ENCODE peak calls at places on chromosomes 7 and 10, in six cellular contexts. One of them, this sample, is unnamed. For H3K4me1, the result is how much of the 10 kb centered on the place peaks cover.

GRCh38 chr10:78448470-78448869 is 414.8 kb downstream of the RPS24 start:
- DNase-seq in cardiac muscle cell: no peak
- DNase-seq in body of pancreas: no peak
- DNase-seq in right cardiac atrium: no peak
- DNase-seq in endodermal cell: no peak
- DNase-seq in H1: no peak
- DNase-seq in this sample: no peak

GRCh38 chr10:73576178-73576889 is 14.8 kb downstream of the USP54 start:
- DNase-seq in cardiac muscle cell: peak
- DNase-seq in body of pancreas: peak
- DNase-seq in right cardiac atrium: no peak
- DNase-seq in endodermal cell: no peak
- DNase-seq in H1: no peak
- DNase-seq in this sample: no peak

GRCh38 chr10:8767616-8768015 is 713.1 kb downstream of the GATA3 start:
- DNase-seq in cardiac muscle cell: no peak
- DNase-seq in body of pancreas: no peak
- DNase-seq in right cardiac atrium: no peak
- DNase-seq in endodermal cell: no peak
- DNase-seq in H1: no peak
- DNase-seq in this sample: no peak

GRCh38 chr10:116765549-116766162 is 23.3 kb upstream of the HSPA12A start:
- DNase-seq in cardiac muscle cell: peak
- DNase-seq in body of pancreas: peak
- DNase-seq in right cardiac atrium: no peak
- DNase-seq in endodermal cell: no peak
- DNase-seq in H1: no peak
- DNase-seq in this sample: no peak

GRCh38 chr10:74067373-74068370 is 69.8 kb downstream of the VCL start:
- DNase-seq in cardiac muscle cell: peak
- DNase-seq in body of pancreas: no peak
- DNase-seq in right cardiac atrium: no peak
- DNase-seq in endodermal cell: no peak
- DNase-seq in H1: no peak
- DNase-seq in this sample: no peak

GRCh38 chr10:33799281-33799943 is 464.9 kb upstream of the NRP1 start:
- DNase-seq in cardiac muscle cell: peak
- DNase-seq in body of pancreas: peak
- DNase-seq in right cardiac atrium: no peak
- DNase-seq in endodermal cell: no peak
- DNase-seq in H1: no peak
- DNase-seq in this sample: no peak

GRCh38 chr7:55055479-55055878 is 36.7 kb downstream of the EGFR start:
- DNase-seq in cardiac muscle cell: peak
- DNase-seq in body of pancreas: no peak
- DNase-seq in right cardiac atrium: no peak
- DNase-seq in endodermal cell: no peak
- DNase-seq in H1: no peak
- DNase-seq in this sample: no peak

GRCh38 chr10:61042533-61042932 is 98.5 kb upstream of the RHOBTB1 start:
- DNase-seq in cardiac muscle cell: no peak
- DNase-seq in body of pancreas: no peak
- DNase-seq in right cardiac atrium: no peak
- DNase-seq in endodermal cell: no peak
- DNase-seq in H1: no peak
- DNase-seq in this sample: no peak

GRCh38 chr7:41779918-41780317 is 77.0 kb upstream of the INHBA start:
- DNase-seq in cardiac muscle cell: peak
- DNase-seq in body of pancreas: no peak
- DNase-seq in right cardiac atrium: no peak
- DNase-seq in endodermal cell: no peak
- DNase-seq in H1: no peak
- DNase-seq in this sample: no peak

DNA sequence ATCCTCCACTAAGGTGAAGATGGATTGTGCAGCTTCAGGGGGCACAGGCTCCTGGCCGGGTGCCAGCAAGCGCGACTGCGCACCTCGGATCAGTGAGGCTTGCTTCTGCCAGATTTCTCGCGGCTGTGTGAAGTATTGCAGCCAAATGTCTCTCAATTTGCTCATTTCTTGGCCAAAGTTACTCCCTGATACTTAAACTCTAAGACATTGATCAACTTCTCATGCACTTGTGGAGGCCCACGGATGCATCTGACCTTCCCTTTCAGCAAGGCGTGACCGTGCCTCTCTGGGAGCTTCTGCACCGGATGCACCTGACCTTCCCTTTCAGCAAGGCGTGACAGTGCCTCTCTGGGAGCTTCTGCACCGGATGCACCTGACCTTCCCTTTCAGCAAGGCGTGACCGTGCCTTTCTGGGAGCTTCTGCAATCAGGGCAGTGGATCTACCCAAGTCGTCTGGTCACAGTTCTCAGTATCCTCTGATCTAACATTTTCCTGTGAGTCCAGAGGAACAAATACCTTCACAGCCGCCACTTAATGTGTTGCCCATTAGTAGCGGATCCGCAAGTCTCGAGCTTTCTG is 248.3 kb downstream of the ADARB2 start:
- DNase-seq in cardiac muscle cell: no peak
- DNase-seq in body of pancreas: no peak
- DNase-seq in right cardiac atrium: no peak
- DNase-seq in endodermal cell: no peak
- DNase-seq in H1: no peak
- DNase-seq in this sample: no peak
- H3K27ac ChIP-seq in cardiac muscle cell: no peak
- H3K27ac ChIP-seq in body of pancreas: no peak
- H3K27ac ChIP-seq in right cardiac atrium: no peak
- H3K27ac ChIP-seq in endodermal cell: no peak
- H3K27ac ChIP-seq in H1: no peak
- H3K27ac ChIP-seq in this sample: no peak

GRCh38 chr7:47331179-47331565 is 250.7 kb downstream of the TNS3 start:
- DNase-seq in cardiac muscle cell: no peak
- DNase-seq in body of pancreas: no peak
- DNase-seq in right cardiac atrium: no peak
- DNase-seq in endodermal cell: no peak
- DNase-seq in H1: no peak
- DNase-seq in this sample: no peak

GRCh38 chr7:47333959-47334358 is 248.0 kb downstream of the TNS3 start:
- DNase-seq in cardiac muscle cell: no peak
- DNase-seq in body of pancreas: no peak
- DNase-seq in right cardiac atrium: no peak
- DNase-seq in endodermal cell: peak
- DNase-seq in H1: no peak
- DNase-seq in this sample: no peak

GRCh38 chr7:47333131-47333887 is 248.6 kb downstream of the TNS3 start:
- DNase-seq in cardiac muscle cell: no peak
- DNase-seq in body of pancreas: no peak
- DNase-seq in right cardiac atrium: no peak
- DNase-seq in endodermal cell: no peak
- DNase-seq in H1: no peak
- DNase-seq in this sample: no peak

GRCh38 chr7:47332213-47332612 is 249.7 kb downstream of the TNS3 start:
- DNase-seq in cardiac muscle cell: no peak
- DNase-seq in body of pancreas: no peak
- DNase-seq in right cardiac atrium: no peak
- DNase-seq in endodermal cell: peak
- DNase-seq in H1: no peak
- DNase-seq in this sample: no peak

GRCh38 chr7:47332681-47333080 is 249.2 kb downstream of the TNS3 start:
- DNase-seq in cardiac muscle cell: no peak
- DNase-seq in body of pancreas: no peak
- DNase-seq in right cardiac atrium: no peak
- DNase-seq in endodermal cell: peak
- DNase-seq in H1: no peak
- DNase-seq in this sample: no peak
- H3K4me1 ChIP-seq in cardiac muscle cell: under half
- H3K4me1 ChIP-seq in body of pancreas: under half
- H3K4me1 ChIP-seq in right cardiac atrium: under half
- H3K4me1 ChIP-seq in endodermal cell: under half
- H3K4me1 ChIP-seq in H1: under half
- H3K4me1 ChIP-seq in this sample: half or more

DNA sequence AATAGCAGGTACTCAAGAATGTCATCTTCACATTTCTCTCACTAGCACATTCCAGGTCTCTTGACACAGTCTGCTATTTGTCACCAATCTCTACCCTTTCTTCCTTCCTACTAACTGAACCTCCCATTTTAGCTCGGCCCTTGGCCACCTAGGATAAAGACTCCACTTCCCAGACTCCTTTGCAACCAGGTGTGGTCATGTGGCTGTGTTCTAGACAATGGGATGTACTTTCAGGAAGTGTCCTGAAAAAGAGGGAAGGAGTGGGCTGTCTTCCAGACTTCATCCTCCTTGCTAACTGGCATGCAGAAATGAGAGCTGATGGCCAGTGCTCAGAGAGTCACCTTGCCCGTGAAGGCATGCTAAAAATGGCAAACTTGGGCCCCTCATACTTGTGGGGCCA is 139.2 kb downstream of the AMPH start:
- DNase-seq in cardiac muscle cell: no peak
- DNase-seq in body of pancreas: no peak
- DNase-seq in right cardiac atrium: no peak
- DNase-seq in endodermal cell: peak
- DNase-seq in H1: no peak
- DNase-seq in this sample: no peak
- H3K27ac ChIP-seq in cardiac muscle cell: no peak
- H3K27ac ChIP-seq in body of pancreas: no peak
- H3K27ac ChIP-seq in right cardiac atrium: no peak
- H3K27ac ChIP-seq in endodermal cell: no peak
- H3K27ac ChIP-seq in H1: no peak
- H3K27ac ChIP-seq in this sample: no peak

DNA sequence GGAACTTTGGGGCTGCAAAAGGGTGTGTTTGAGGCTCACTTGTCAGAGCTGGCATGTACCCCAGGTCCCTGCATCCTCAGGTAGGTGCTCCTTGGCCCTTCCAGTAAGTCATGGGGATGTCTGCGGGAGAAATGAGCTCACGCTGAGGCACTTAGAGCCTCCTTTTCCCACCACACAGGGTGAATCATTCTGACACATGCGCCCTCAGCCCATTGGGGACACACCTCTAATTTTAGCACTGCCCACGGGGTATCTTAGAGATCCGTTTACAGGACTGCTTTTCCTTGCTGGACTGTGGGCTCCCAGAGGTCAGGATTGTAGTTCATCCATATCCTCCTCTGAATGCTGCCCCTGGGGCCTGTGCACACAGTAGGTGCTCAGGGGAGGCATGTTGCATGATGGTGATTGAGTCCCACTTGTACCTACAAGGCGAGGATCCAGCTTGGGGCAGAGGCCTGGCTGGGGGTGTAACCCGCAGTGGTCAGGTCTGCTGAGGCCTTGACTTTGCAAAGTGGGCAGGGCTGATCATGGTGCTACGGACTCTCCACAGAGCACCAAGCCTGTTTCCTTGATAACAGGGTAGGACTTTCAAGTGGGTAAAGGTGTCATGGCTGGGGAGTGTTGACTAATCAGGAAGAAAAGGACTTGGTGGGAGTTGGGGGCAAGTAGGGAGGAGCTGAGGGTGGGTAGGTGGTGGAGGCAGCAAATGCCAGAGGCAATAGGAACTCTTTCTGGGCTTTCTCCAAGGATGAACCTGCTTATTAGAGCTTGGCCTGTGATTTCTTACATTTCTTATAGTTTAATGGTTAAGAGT is 5.8 kb downstream of the TSPAN15 start:
- DNase-seq in cardiac muscle cell: no peak
- DNase-seq in body of pancreas: no peak
- DNase-seq in right cardiac atrium: no peak
- DNase-seq in endodermal cell: peak
- DNase-seq in H1: no peak
- DNase-seq in this sample: no peak
- H3K4me1 ChIP-seq in cardiac muscle cell: half or more
- H3K4me1 ChIP-seq in body of pancreas: under half
- H3K4me1 ChIP-seq in right cardiac atrium: under half
- H3K4me1 ChIP-seq in endodermal cell: under half
- H3K4me1 ChIP-seq in H1: under half
- H3K4me1 ChIP-seq in this sample: half or more

DNA sequence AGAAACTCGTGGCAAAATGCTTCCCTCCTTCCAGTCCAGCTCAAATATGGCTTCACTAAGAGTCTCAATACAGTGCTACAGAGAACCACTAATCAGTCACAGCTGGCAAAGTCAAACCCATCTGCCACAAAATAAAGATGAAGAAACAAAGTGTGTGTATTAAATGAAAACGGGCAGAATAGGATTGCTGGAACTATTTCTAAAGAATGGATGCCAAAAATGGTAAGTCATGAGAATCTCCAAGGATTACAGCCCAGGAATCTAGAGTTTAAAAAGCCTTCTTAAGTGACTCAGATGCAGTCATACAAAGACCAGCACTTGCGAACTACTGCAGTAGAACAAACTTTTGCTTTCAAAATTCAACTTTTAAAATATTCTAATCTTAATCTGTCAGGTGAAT is 61.9 kb downstream of the CACUL1 start:
- DNase-seq in cardiac muscle cell: peak
- DNase-seq in body of pancreas: no peak
- DNase-seq in right cardiac atrium: no peak
- DNase-seq in endodermal cell: no peak
- DNase-seq in H1: no peak
- DNase-seq in this sample: no peak
- H3K27ac ChIP-seq in cardiac muscle cell: no peak
- H3K27ac ChIP-seq in body of pancreas: no peak
- H3K27ac ChIP-seq in right cardiac atrium: no peak
- H3K27ac ChIP-seq in endodermal cell: no peak
- H3K27ac ChIP-seq in H1: no peak
- H3K27ac ChIP-seq in this sample: no peak

DNA sequence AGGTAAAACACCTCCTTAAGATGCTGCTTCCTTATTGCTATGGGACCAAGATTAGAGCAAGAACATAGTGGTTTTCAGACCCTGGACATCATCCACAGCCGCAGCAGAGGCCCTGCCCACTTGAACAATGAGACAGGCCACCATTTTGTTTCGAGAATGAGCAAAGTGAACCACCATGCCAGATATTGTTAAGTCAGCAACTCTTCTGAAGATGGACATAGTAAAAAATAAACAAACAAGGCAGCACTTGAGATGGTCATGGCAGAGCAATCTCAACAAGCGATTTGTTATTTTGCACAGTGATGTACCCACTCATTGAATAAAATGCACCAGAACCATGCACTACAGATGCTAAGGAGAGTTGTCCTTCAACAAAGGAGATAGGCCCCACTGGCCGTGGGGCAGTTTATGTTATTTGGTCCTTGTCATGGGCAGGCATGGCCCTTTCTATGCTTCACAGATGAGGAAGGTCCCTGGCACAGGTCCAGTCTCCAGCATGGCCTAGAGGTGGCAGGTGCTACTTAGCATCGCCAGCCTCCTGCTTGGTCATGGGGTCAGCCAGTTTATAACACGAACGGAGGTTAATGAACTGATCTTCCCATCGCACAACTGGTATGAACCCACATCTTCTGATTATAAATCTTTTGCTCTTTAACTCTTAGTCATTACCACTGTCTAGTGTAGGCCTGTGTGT is 44.1 kb downstream of the IKZF1 start:
- DNase-seq in cardiac muscle cell: no peak
- DNase-seq in body of pancreas: no peak
- DNase-seq in right cardiac atrium: no peak
- DNase-seq in endodermal cell: peak
- DNase-seq in H1: no peak
- DNase-seq in this sample: no peak
- H3K4me1 ChIP-seq in cardiac muscle cell: under half
- H3K4me1 ChIP-seq in body of pancreas: under half
- H3K4me1 ChIP-seq in right cardiac atrium: under half
- H3K4me1 ChIP-seq in endodermal cell: under half
- H3K4me1 ChIP-seq in H1: under half
- H3K4me1 ChIP-seq in this sample: under half